ENCODE peak calls at places on chromosomes 2 and 18, in nine cellular contexts. N, K, S, E, F, V, U, A and Q are unnamed samples.

GRCh38 chr2:229780856-229781773 is 66.8 kb upstream of the DNER start:
- DNase-seq in F (peak), U (peak), E (peak), A (peak), N (peak), S (peak), V (no peak), K (no peak), Q (peak)

GRCh38 chr2:240457223-240458043 is 22.0 kb downstream of the GPC1 start:
- DNase-seq in U (no peak), E (no peak), V (no peak), F (no peak), A (no peak), K (peak), N (no peak), S (no peak), Q (no peak)

GRCh38 chr2:86037795-86038192 is 67.9 kb downstream of the POLR1A start:
- DNase-seq in S (no peak), V (no peak), E (no peak), F (no peak), A (no peak), N (no peak), U (no peak), K (peak), Q (no peak)

GRCh38 chr18:64993695-64994094 is 757.1 kb upstream of the CDH7 start:
- DNase-seq in K (no peak), N (no peak), E (no peak), U (no peak), V (no peak), F (peak), A (no peak), S (no peak), Q (no peak)

GRCh38 chr2:16272038-16272788 is 331.9 kb downstream of the MYCN start:
- DNase-seq in U (no peak), N (no peak), A (no peak), K (no peak), V (no peak), E (no peak), S (no peak), F (no peak), Q (no peak)

GRCh38 chr2:24913896-24914295 is 6.1 kb downstream of the ADCY3 start:
- DNase-seq in N (no peak), K (peak), E (no peak), V (no peak), F (no peak), A (no peak), S (no peak), U (no peak), Q (no peak)

GRCh38 chr2:49661809-49662208 is 507.5 kb upstream of the FSHR start:
- DNase-seq in S (no peak), K (no peak), F (no peak), A (no peak), E (no peak), U (no peak), V (no peak), N (no peak), Q (no peak)

GRCh38 chr2:128389521-128389920 is 70.9 kb upstream of the HS6ST1 start:
- DNase-seq in V (no peak), F (no peak), E (no peak), U (no peak), K (peak), A (no peak), N (no peak), S (no peak), Q (no peak)

GRCh38 chr2:186098821-186099220 is 360.2 kb downstream of the FSIP2 start:
- DNase-seq in F (no peak), S (peak), E (no peak), K (no peak), U (no peak), A (peak), N (no peak), V (no peak), Q (no peak)

GRCh38 chr2:37375721-37376399 is 31.4 kb downstream of the QPCT start:
- DNase-seq in E (no peak), U (no peak), S (no peak), K (no peak), V (no peak), F (no peak), N (no peak), A (no peak), Q (no peak)

GRCh38 chr2:16051046-16051489 is 110.7 kb downstream of the MYCN start:
- DNase-seq in A (no peak), E (no peak), S (no peak), U (no peak), K (no peak), N (no peak), V (no peak), F (no peak), Q (no peak)

GRCh38 chr2:55923091-55923977 is at the start of gene EFEMP1:
- DNase-seq in K (no peak), A (no peak), E (peak), U (no peak), V (no peak), F (peak), S (peak), N (peak), Q (peak)

GRCh38 chr2:53422979-53423378 is 344.6 kb upstream of the CHAC2 start:
- DNase-seq in N (peak), U (no peak), V (no peak), A (peak), F (peak), K (no peak), S (peak), E (no peak), Q (peak)

GRCh38 chr2:46570396-46570795 is 91.0 kb downstream of the TMEM247 start:
- DNase-seq in U (no peak), E (no peak), F (peak), V (no peak), S (no peak), N (no peak), A (no peak), K (no peak), Q (no peak)

GRCh38 chr2:86256300-86256699 is 57.0 kb downstream of the MRPL35 start:
- DNase-seq in E (no peak), U (no peak), K (no peak), F (no peak), A (no peak), V (no peak), S (no peak), N (no peak), Q (no peak)

GRCh38 chr2:96403481-96403880 is 67.9 kb downstream of the NCAPH start:
- DNase-seq in A (no peak), V (no peak), S (no peak), E (no peak), N (no peak), K (no peak), U (no peak), F (no peak), Q (no peak)

GRCh38 chr2:48548871-48549270 is 18.9 kb downstream of the STON1 start:
- DNase-seq in F (no peak), S (peak), U (peak), K (no peak), A (peak), N (no peak), E (no peak), V (no peak), Q (no peak)

GRCh38 chr2:235098736-235099494 is 147.1 kb downstream of the SH3BP4 start:
- DNase-seq in A (peak), E (no peak), N (no peak), K (no peak), F (no peak), U (no peak), S (peak), V (no peak), Q (no peak)

GRCh38 chr2:201414099-201415023 is 36.9 kb downstream of the TRAK2 start:
- DNase-seq in A (peak), K (no peak), S (peak), V (no peak), U (no peak), N (no peak), E (no peak), F (peak), Q (peak)

GRCh38 chr18:42258301-42258965 is 303.4 kb downstream of the PIK3C3 start:
- DNase-seq in V (no peak), U (no peak), A (no peak), S (peak), F (no peak), K (no peak), E (no peak), N (peak), Q (no peak)

GRCh38 chr2:65055427-65056214 is 595 bp upstream of the CEP68 start:
- DNase-seq in F (peak), S (no peak), A (no peak), E (peak), V (no peak), U (no peak), K (no peak), N (peak), Q (no peak)

GRCh38 chr2:178882666-178883440 is 75.6 kb upstream of the TTN start:
- DNase-seq in V (no peak), A (peak), N (peak), K (no peak), S (peak), U (no peak), F (no peak), E (no peak), Q (peak)

GRCh38 chr2:1874101-1874865 is 130.0 kb upstream of the PXDN start:
- DNase-seq in A (no peak), E (no peak), S (no peak), K (no peak), V (no peak), F (no peak), U (no peak), N (no peak), Q (no peak)

GRCh38 chr2:188978291-188979081 is 4.3 kb downstream of the COL3A1 start:
- DNase-seq in E (no peak), S (peak), N (peak), K (no peak), V (no peak), U (no peak), F (peak), A (peak), Q (peak)

GRCh38 chr18:77177009-77177408 is 44.4 kb upstream of the MBP start:
- DNase-seq in A (peak), V (no peak), E (peak), F (no peak), S (peak), U (peak), N (peak), K (no peak), Q (peak)

GRCh38 chr2:229350117-229350805 is 79.2 kb upstream of the PID1 start:
- DNase-seq in N (peak), V (no peak), K (no peak), A (no peak), F (no peak), E (no peak), U (no peak), S (peak), Q (peak)

GRCh38 chr18:3773303-3773702 is 323.3 kb downstream of the TGIF1 start:
- DNase-seq in A (no peak), S (no peak), F (no peak), U (no peak), K (no peak), E (no peak), N (peak), V (no peak), Q (no peak)

GRCh38 chr2:241153616-241154015 is 3.3 kb downstream of the PPP1R7 start:
- DNase-seq in E (no peak), V (no peak), N (peak), A (no peak), F (no peak), U (no peak), K (no peak), S (peak), Q (peak)

GRCh38 chr2:29314816-29315571 is 199.8 kb downstream of the CLIP4 start:
- DNase-seq in F (peak), V (no peak), U (no peak), K (no peak), A (peak), N (peak), S (peak), E (no peak), Q (no peak)
- TF ChIP-seq CTCF in F (peak), V (no peak), U (peak), K (peak), A (peak), N (peak), S (no peak), E (no peak), Q (no peak)

GRCh38 chr18:21958256-21958655 is 211.1 kb upstream of the GATA6 start:
- DNase-seq in S (no peak), V (no peak), A (no peak), U (no peak), F (no peak), E (no peak), K (no peak), N (no peak), Q (no peak)
- TF ChIP-seq CTCF in S (no peak), V (no peak), A (no peak), U (no peak), F (no peak), E (no peak), K (no peak), N (no peak), Q (no peak)

GRCh38 chr2:74149249-74149530 is 1.5 kb upstream of the BOLA3 start:
- DNase-seq in U (no peak), F (peak), S (no peak), N (no peak), E (no peak), A (no peak), V (no peak), K (no peak), Q (no peak)

GRCh38 chr2:74148457-74149248 is 941 bp upstream of the BOLA3 start:
- DNase-seq in N (no peak), A (no peak), S (peak), E (no peak), U (no peak), F (no peak), K (no peak), V (no peak), Q (no peak)

GRCh38 chr2:74146929-74147728 is 583 bp downstream of the BOLA3 start:
- DNase-seq in U (no peak), V (no peak), S (peak), F (peak), E (peak), A (no peak), N (peak), K (no peak), Q (peak)

GRCh38 chr2:74149570-74150319 is 2.0 kb upstream of the BOLA3 start:
- DNase-seq in A (no peak), V (no peak), K (no peak), N (no peak), F (no peak), E (no peak), U (no peak), S (no peak), Q (no peak)

GRCh38 chr2:74147729-74148456 is at the start of gene BOLA3:
- DNase-seq in E (peak), A (no peak), V (peak), K (peak), N (peak), F (peak), U (no peak), S (peak), Q (peak)
- TF ChIP-seq CTCF in E (peak), A (peak), V (no peak), K (peak), N (peak), F (peak), U (peak), S (no peak), Q (peak)

DNA sequence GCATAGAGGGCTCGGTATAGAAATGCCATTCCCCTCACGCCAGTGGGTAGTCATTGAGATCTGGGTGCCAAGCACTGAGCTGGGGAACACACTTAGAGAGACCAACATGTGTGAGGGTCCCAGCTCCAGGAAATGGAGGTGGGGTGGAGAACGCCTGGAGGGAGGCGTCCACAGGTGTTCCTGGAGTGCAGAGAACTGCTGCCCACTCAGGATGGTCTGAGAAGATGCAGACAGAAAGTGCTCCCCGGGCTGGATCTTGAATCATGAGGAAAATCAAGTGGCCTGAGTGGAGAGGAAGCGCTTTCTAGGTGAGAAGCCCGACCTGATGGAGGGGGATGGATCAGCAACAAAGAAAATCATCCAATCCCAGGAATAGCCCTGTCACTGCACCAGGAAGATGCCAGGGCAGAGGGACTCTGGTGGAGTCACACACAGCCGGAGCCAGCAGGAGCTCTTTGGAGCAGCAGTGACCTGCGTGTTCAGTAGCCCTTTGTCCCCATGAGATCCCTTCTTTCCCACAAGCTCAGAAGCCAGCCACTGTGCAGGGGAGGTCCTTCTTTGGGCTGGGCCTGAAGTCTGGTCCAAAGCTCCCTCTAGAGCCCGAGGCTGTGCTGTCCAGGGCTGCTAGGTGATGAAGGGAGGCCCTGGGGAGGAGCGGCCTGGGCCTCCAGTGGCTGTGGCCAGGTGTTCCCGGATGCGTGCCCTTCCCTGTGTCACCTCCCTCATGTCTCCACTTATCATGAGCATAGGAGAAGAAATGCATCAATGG is 112.3 kb downstream of the RNF144A start:
- DNase-seq in E (no peak), K (no peak), A (no peak), V (no peak), S (no peak), U (no peak), F (no peak), N (no peak), Q (no peak)
- TF ChIP-seq CTCF in E (no peak), K (peak), A (no peak), V (no peak), S (no peak), U (no peak), F (no peak), N (no peak), Q (no peak)

DNA sequence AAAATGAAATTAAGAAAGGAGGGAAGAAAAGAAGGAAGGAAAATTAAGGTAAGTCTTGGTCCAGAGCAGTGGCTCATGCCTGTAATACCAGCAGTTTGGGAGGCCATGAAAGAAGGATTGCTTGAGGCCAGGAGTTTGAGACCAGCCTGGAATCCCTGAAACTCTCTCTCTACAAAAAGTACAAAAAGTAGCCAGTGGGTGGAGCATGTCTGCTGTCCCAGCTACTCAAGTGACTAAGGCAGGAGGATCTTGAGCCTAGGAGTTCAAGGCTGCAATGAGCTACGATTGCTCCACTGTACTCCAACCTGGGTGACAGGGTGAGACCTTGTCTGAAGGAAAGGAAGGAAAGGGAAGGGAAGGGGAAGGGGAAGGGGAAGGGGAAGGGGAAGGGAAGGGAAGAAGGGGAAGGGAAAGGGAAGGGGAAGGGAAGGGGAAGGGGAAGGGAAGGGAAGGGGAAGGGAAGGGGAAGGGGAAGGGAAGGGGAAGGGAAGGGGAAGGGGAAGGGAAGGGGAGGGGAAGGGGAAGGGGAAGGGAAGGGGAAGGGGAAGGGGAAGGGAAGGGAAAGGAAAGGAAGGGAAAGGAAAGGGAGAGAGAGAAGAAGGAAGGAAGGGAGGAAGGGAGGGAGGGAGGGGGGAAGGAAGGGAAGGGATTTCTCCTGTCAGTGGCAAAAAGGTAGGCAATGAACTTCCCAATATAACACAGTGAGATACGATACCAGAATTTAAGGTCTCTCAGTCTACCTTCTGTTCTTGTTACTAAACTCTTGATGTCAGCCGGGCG is 412.8 kb downstream of the CMPK2 start:
- DNase-seq in S (peak), U (no peak), E (no peak), N (no peak), F (peak), K (no peak), V (no peak), A (no peak), Q (peak)
- TF ChIP-seq CTCF in S (no peak), U (peak), E (no peak), N (no peak), F (peak), K (peak), V (no peak), A (no peak), Q (peak)